ENCODE peak calls at places on chromosomes 1 and 21, in six cellular contexts. O, I, N, L, H and B are unnamed samples.
A peak's percentile ranks its signal among the peaks of the same experiment; 100 is the strongest.

GRCh38 chr1:155185783-155186265 is 12.2 kb downstream of the TRIM46 start:
- DNase-seq in O (peak; percentile 58), I (no peak), N (no peak), L (no peak), H (no peak), B (no peak)

GRCh38 chr1:64653466-64653865 is 91.4 kb upstream of the RAVER2 start:
- DNase-seq in O (no peak), I (no peak), N (no peak), L (no peak), H (no peak), B (no peak)

GRCh38 chr1:55230654-55231053 is 15.5 kb upstream of the USP24 start:
- DNase-seq in O (no peak), I (no peak), N (no peak), L (no peak), H (no peak), B (no peak)

GRCh38 chr1:21623411-21623961 is 45.7 kb downstream of the RAP1GAP start:
- DNase-seq in O (no peak), I (no peak), N (peak; percentile 79), L (peak; percentile 93), H (no peak), B (no peak)

GRCh38 chr1:192626366-192627179 is 9.4 kb upstream of the RGS13 start:
- DNase-seq in O (no peak), I (no peak), N (no peak), L (no peak), H (no peak), B (peak; percentile 66)

GRCh38 chr21:37862536-37862935 is 53.7 kb downstream of the KCNJ6 start:
- DNase-seq in O (peak; percentile 36), I (no peak), N (peak; percentile 35), L (no peak), H (no peak), B (no peak)

GRCh38 chr21:38950388-38951094 is 144.8 kb downstream of the ETS2 start:
- DNase-seq in O (no peak), I (no peak), N (no peak), L (no peak), H (no peak), B (no peak)

GRCh38 chr1:201448981-201449380 is 20.0 kb downstream of the PHLDA3 start:
- DNase-seq in O (no peak), I (no peak), N (no peak), L (peak; percentile 40), H (no peak), B (no peak)

GRCh38 chr21:37551406-37552355 is 185.1 kb downstream of the DYRK1A start:
- DNase-seq in O (no peak), I (no peak), N (no peak), L (peak; percentile 53), H (no peak), B (no peak)

GRCh38 chr1:157497284-157497683 is 55.0 kb downstream of the FCRL5 start:
- DNase-seq in O (no peak), I (no peak), N (no peak), L (no peak), H (no peak), B (no peak)

GRCh38 chr1:237386362-237387143 is 344.6 kb downstream of the RYR2 start:
- DNase-seq in O (no peak), I (peak; percentile 7), N (peak; percentile 39), L (peak; percentile 17), H (peak; percentile 31), B (no peak)

GRCh38 chr1:232952514-232953175 is 2.2 kb downstream of the NTPCR start:
- DNase-seq in O (peak; percentile 61), I (peak; percentile 57), N (peak; percentile 66), L (peak; percentile 51), H (peak; percentile 68), B (peak; percentile 28)

GRCh38 chr1:15399710-15400109 is 10.0 kb upstream of the EFHD2 start:
- DNase-seq in O (no peak), I (no peak), N (no peak), L (no peak), H (no peak), B (no peak)

GRCh38 chr1:230191839-230192238 is 124.8 kb downstream of the GALNT2 start:
- DNase-seq in O (no peak), I (no peak), N (no peak), L (no peak), H (no peak), B (no peak)

GRCh38 chr1:3217096-3217724 is 148.2 kb downstream of the PRDM16 start:
- DNase-seq in O (no peak), I (no peak), N (no peak), L (no peak), H (no peak), B (no peak)

GRCh38 chr1:200831091-200831490 is 41.7 kb upstream of the GPR25 start:
- DNase-seq in O (no peak), I (no peak), N (no peak), L (no peak), H (no peak), B (no peak)

GRCh38 chr1:119532324-119532910 is 25.4 kb downstream of the HSD3B1 start:
- DNase-seq in O (no peak), I (no peak), N (no peak), L (no peak), H (no peak), B (no peak)

GRCh38 chr1:84585803-84586202 is 11.6 kb upstream of the CTBS start:
- DNase-seq in O (no peak), I (no peak), N (no peak), L (no peak), H (no peak), B (no peak)

GRCh38 chr1:177505905-177506590 is 335.3 kb downstream of the BRINP2 start:
- DNase-seq in O (no peak), I (no peak), N (no peak), L (no peak), H (no peak), B (no peak)

GRCh38 chr1:23188434-23188884 is 19.8 kb upstream of the LUZP1 start:
- DNase-seq in O (no peak), I (no peak), N (no peak), L (peak; percentile 82), H (no peak), B (no peak)

GRCh38 chr21:33643658-33644311 is 1.5 kb downstream of the ITSN1 start:
- DNase-seq in O (no peak), I (no peak), N (peak; percentile 38), L (peak; percentile 26), H (no peak), B (no peak)

GRCh38 chr1:43836267-43836951 is 97.2 kb upstream of the ARTN start:
- DNase-seq in O (no peak), I (no peak), N (peak; percentile 85), L (peak; percentile 55), H (peak; percentile 62), B (peak; percentile 88)

GRCh38 chr1:83543222-83543973 is 455.5 kb downstream of the TTLL7 start:
- DNase-seq in O (no peak), I (no peak), N (no peak), L (no peak), H (no peak), B (no peak)

GRCh38 chr1:109654519-109654918 is 1.4 kb upstream of the GSTM4 start:
- DNase-seq in O (no peak), I (no peak), N (no peak), L (no peak), H (no peak), B (no peak)

GRCh38 chr1:7440154-7440553 is 330.9 kb upstream of the VAMP3 start:
- DNase-seq in O (no peak), I (no peak), N (no peak), L (no peak), H (no peak), B (no peak)

GRCh38 chr1:53270873-53271272 is 32.6 kb upstream of the MAGOH start:
- DNase-seq in O (no peak), I (no peak), N (no peak), L (no peak), H (no peak), B (no peak)

GRCh38 chr1:240093120-240093961 is 1.7 kb downstream of the FMN2 start:
- DNase-seq in O (peak; percentile 74), I (no peak), N (peak; percentile 79), L (no peak), H (no peak), B (no peak)

GRCh38 chr1:26570287-26570686 is 40.7 kb downstream of the RPS6KA1 start:
- DNase-seq in O (no peak), I (no peak), N (no peak), L (no peak), H (no peak), B (no peak)

GRCh38 chr1:218537131-218537904 is 192.2 kb downstream of the TGFB2 start:
- DNase-seq in O (no peak), I (no peak), N (no peak), L (no peak), H (no peak), B (no peak)

DNA sequence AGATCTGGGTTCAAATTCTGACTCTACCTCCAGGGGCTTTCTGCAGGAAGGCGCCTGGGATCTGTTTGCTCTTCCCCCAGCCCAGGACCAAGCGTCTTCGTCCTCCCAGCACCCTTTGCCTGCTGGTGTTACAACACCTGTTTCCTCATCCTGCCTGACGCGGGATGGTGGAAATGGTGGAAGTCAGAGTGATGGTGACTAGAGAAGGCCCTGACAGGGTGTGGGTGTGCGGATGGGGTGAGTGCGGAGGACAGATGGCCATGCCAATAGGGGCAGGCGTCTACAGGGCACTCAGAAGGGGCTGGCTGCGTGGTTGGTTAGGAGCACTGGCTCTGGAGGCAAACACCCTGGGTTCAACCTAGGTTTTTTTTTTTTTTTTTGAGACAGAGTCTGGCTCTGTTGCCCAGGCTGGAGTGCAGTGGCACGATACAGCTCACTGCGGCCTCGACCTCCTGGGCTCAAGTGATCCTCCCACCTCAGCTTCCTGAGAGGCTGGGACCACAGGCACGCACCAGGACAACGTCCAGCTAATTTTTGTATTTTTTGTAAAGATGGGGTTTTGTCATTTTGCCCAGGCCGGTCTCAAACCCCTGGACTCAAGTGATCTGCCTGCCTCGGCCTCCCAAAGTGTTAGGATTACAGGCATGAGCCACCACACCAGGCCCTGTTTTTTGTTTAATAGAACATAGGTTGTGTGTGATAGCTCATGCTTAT is 1.5 kb downstream of the THEMIS2 start:
- DNase-seq in O (no peak), I (no peak), N (no peak), L (no peak), H (no peak), B (no peak)
- H3K4me3 ChIP-seq in O (peak overlapping the region; percentile 90), I (peak overlapping the region; percentile 84), N (no peak overlapping the region), L (peak overlapping the region; percentile 80), H (no peak overlapping the region), B (peak overlapping the region; percentile 90)

GRCh38 chr1:42743302-42744029 is 3.4 kb upstream of the CLDN19 start:
- DNase-seq in O (no peak), I (no peak), N (peak; percentile 78), L (no peak), H (no peak), B (no peak)
- TF ChIP-seq JUND in O (no peak), I (no peak), N (no peak), L (no peak), H (no peak), B (no peak)

DNA sequence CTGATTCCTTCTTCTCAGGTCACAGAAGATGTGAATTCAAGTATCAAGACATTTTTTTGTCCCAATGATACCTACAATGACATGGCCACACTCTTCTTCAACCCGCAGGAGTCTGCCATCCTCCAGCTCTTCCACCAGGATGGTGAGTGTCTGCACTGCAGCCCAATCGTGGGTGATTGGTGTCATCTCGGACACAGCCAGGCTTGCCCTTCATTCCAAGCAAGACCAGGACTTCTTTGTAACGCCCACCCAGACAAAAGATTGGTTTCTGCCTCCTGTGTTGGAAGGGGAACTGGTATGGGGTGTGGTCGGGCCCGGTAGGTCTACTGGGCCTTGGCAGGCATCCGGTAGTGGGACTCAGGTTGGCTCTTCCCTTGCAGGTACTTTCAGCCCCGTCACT is 14.1 kb downstream of the NPPA start:
- DNase-seq in O (no peak), I (no peak), N (no peak), L (no peak), H (no peak), B (no peak)
- H3K4me3 ChIP-seq in O (no peak overlapping the region), I (no peak overlapping the region), N (no peak overlapping the region), L (no peak overlapping the region), H (no peak overlapping the region), B (no peak overlapping the region)

GRCh38 chr21:45547211-45547900 is 5.1 kb upstream of the SLC19A1 start:
- DNase-seq in O (no peak), I (no peak), N (no peak), L (no peak), H (no peak), B (no peak)
- TF ChIP-seq JUND in O (no peak), I (no peak), N (no peak), L (no peak), H (no peak), B (no peak)